ENCODE peak calls at places on chromosomes 5 and 9, in nine cellular contexts. G is aorta; O is fibroblast of lung; N is AG04449; C is lower lobe of right lung; V is CD4-positive, alpha-beta memory T cell; K is right atrium auricular region; W is left ventricle myocardium inferior; M is lower leg skin. P is an unnamed sample.

GRCh38 chr9:127562271-127562780 is 49.8 kb upstream of the STXBP1 start:
- DNase-seq in V (no peak), O (no peak), K (no peak), W (no peak), G (no peak), C (no peak), M (no peak), N (no peak), P (no peak)

GRCh38 chr9:123929177-123929869 is 603 bp downstream of the DENND1A start:
- DNase-seq in K (no peak), V (peak), O (no peak), W (peak), G (no peak), N (no peak), M (no peak), C (peak), P (peak)

GRCh38 chr9:36023260-36024048 is 13.3 kb upstream of the RECK start:
- DNase-seq in K (no peak), O (peak), W (peak), C (peak), G (peak), M (peak), V (peak), N (no peak), P (no peak)

GRCh38 chr5:168612996-168613395 is 33.8 kb upstream of the PANK3 start:
- DNase-seq in N (no peak), O (no peak), V (peak), K (no peak), C (no peak), G (no peak), W (no peak), M (no peak), P (no peak)

GRCh38 chr5:145158654-145159199 is 676.4 kb downstream of the PRELID2 start:
- DNase-seq in V (no peak), K (no peak), N (no peak), W (no peak), C (no peak), O (peak), G (no peak), M (no peak), P (no peak)

GRCh38 chr9:87599901-87600610 is 102.4 kb downstream of the DAPK1 start:
- DNase-seq in M (no peak), C (no peak), G (no peak), O (peak), N (peak), K (no peak), W (no peak), V (no peak), P (no peak)

GRCh38 chr9:112074250-112075008 is 100.7 kb downstream of the SUSD1 start:
- DNase-seq in W (peak), K (peak), V (peak), N (peak), G (no peak), O (peak), C (peak), M (peak), P (no peak)

GRCh38 chr5:142175039-142175438 is 66.5 kb downstream of the NDFIP1 start:
- DNase-seq in N (no peak), O (no peak), W (no peak), V (no peak), K (peak), M (no peak), G (no peak), C (no peak), P (no peak)

GRCh38 chr5:136276946-136277345 is 84.0 kb upstream of the SMIM32 start:
- DNase-seq in N (no peak), W (no peak), O (no peak), V (no peak), K (no peak), G (no peak), M (no peak), C (no peak), P (no peak)

GRCh38 chr5:163104496-163104895 is 332.9 kb upstream of the CCNG1 start:
- DNase-seq in O (no peak), K (no peak), V (no peak), M (no peak), G (no peak), N (no peak), W (no peak), C (no peak), P (no peak)

GRCh38 chr9:571745-572144 is 269.8 kb upstream of the DMRT1 start:
- DNase-seq in N (no peak), M (no peak), C (no peak), K (no peak), V (no peak), O (no peak), G (no peak), W (no peak), P (no peak)
- H3K4me3 ChIP-seq in N (no peak), M (no peak), C (no peak), K (no peak), V (no peak), O (no peak), G (no peak), W (no peak), P (no peak)

DNA sequence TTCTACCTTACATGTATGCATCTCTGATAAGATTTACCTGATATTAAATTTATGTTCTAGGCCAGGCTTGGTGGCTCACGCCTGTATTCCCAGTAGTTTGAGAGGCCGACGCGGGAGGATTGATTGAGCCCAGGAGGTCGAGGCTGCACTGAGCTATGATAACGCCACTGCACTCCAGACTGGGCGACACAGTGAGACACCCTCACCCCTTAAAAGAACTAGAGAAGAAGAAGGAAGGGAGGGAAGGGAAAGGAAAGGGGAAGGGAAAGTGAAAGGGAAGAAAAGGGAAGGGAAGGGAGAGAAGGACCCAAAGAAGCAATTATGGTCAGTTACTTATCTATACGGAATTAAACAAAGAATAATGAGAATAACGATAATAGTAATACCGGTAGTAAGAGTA is 1.2 kb upstream of the RFK start:
- DNase-seq in V (no peak), N (no peak), O (no peak), C (no peak), K (no peak), W (no peak), M (no peak), G (no peak), P (no peak)
- H3K4me3 ChIP-seq in V (no peak), N (peak), O (no peak), C (peak), K (peak), W (peak), M (no peak), G (no peak), P (peak)

GRCh38 chr5:57004800-57005199 is 52.9 kb upstream of the MIER3 start:
- DNase-seq in W (no peak), V (no peak), O (no peak), G (no peak), C (no peak), M (no peak), N (no peak), K (no peak), P (no peak)
- H3K4me3 ChIP-seq in W (no peak), V (no peak), O (no peak), G (no peak), C (no peak), M (no peak), N (no peak), K (no peak), P (no peak)

DNA sequence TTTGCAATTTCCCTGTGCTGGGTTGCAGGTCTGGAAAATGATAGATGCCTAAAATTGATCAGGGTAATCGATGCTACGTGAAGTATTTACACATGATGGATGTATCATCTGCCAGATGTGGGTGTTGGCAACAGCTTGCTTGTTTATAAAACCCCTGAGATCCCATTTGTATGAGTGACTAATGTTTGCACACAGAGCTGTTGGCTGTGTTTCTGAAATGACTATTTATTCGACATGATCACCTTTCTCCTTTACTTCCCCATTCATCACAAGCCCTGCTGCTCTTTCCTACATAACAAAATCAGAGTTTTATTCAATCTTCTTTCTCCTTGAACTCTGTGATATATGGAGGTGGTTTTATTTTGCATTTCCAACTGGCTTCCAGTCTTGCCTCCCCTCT is 50.5 kb upstream of the SHB start:
- DNase-seq in O (no peak), V (no peak), M (no peak), C (no peak), W (no peak), N (no peak), G (no peak), K (no peak), P (peak)
- H3K4me3 ChIP-seq in O (no peak), V (no peak), M (no peak), C (no peak), W (no peak), N (no peak), G (no peak), K (no peak), P (no peak)

GRCh38 chr5:100779669-100780375 is 123.3 kb downstream of the ST8SIA4 start:
- DNase-seq in G (no peak), N (no peak), M (peak), O (no peak), V (no peak), K (peak), W (no peak), C (no peak), P (no peak)
- H3K4me3 ChIP-seq in G (no peak), N (no peak), M (no peak), O (no peak), V (peak), K (no peak), W (peak), C (peak), P (peak)

GRCh38 chr5:68368280-68368679 is 152.7 kb downstream of the PIK3R1 start:
- DNase-seq in K (no peak), V (no peak), G (no peak), W (no peak), M (no peak), N (no peak), C (no peak), O (no peak), P (no peak)

GRCh38 chr5:68367274-68367673 is 151.7 kb downstream of the PIK3R1 start:
- DNase-seq in G (no peak), C (no peak), O (no peak), N (no peak), K (no peak), V (no peak), W (no peak), M (no peak), P (no peak)

GRCh38 chr5:68369436-68370125 is 154.0 kb downstream of the PIK3R1 start:
- DNase-seq in G (no peak), V (peak), M (no peak), K (no peak), N (no peak), W (no peak), C (no peak), O (no peak), P (no peak)

GRCh38 chr5:68367717-68368116 is 152.2 kb downstream of the PIK3R1 start:
- DNase-seq in C (no peak), M (no peak), G (no peak), O (no peak), W (no peak), N (no peak), V (no peak), K (no peak), P (no peak)

DNA sequence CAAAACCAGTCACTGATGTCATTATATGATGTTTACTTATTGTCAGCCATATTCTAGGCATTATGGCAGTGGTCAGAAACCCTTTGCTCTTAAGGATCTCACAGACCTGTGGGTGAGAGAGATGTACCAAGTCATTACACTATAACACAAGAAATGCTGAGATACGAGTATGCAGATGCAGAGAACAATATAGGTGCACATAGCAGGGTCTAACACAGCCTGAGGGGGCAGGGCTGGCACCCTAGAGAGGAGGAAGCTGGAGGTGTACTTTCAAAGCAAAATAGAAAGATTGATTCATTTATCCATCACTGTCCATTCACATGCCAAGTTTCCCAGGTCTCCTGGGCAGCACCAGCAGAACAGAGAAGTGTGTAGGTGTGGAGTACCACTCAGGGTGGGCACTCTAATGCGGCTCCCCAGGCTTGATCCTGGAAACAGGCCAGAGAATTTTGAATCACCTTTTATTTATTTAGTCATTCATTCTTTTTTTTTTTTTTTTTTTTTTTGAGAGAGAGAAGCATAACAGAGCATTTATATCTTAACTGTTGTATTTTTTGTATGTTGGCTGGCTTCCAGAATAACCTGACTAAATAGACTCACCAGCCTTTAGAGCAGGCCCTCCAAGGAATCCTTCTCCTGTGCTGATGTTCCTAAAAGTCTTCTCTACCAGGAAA is 153.3 kb downstream of the PIK3R1 start:
- DNase-seq in V (no peak), C (no peak), W (no peak), N (no peak), O (peak), M (no peak), K (no peak), G (no peak), P (no peak)
- H3K4me3 ChIP-seq in V (no peak), C (no peak), W (no peak), N (no peak), O (no peak), M (no peak), K (no peak), G (no peak), P (no peak)

GRCh38 chr5:177301503-177302165 is 1.9 kb downstream of the RAB24 start:
- DNase-seq in W (no peak), O (no peak), N (no peak), M (peak), V (no peak), C (peak), K (no peak), G (peak), P (no peak)
- H3K4me3 ChIP-seq in W (peak), O (no peak), N (no peak), M (no peak), V (no peak), C (peak), K (no peak), G (no peak), P (peak)

P was measured in coronary artery.